ENCODE peak calls at places on chromosome 15, in five cellular contexts. X is activated effector memory CD4-positive, alpha-beta T cell treated with Interleukin-2 at 50 U/mL for 16 hours; J is stimulated activated CD4-positive, alpha-beta T cell treated with anti-CD3 and anti-CD28 coated beads, Interleukin-4, amount 100 ng/mL, for 4 hours; C is ovary; O is NCI-H524 treated with DMSO at 0.1 percent for 48 hours. M is an unnamed sample.

GRCh38 chr15:95946241-95946640 is 384.3 kb upstream of the NR2F2 start:
- DNase-seq in X (no peak), J (no peak), C (no peak), O (no peak), M (no peak)

GRCh38 chr15:32936283-32936918 is 218.6 kb downstream of the GREM1 start:
- DNase-seq in X (no peak), J (no peak), C (no peak), O (no peak), M (no peak)

GRCh38 chr15:69039516-69040225 is 25.2 kb downstream of the NOX5 start:
- DNase-seq in X (no peak), J (no peak), C (no peak), O (no peak), M (no peak)

GRCh38 chr15:80494311-80494710 is 90.1 kb downstream of the ARNT2 start:
- DNase-seq in X (no peak), J (no peak), C (no peak), O (no peak), M (no peak)

GRCh38 chr15:63027646-63028045 is 14.9 kb upstream of the TPM1 start:
- DNase-seq in X (no peak), J (no peak), C (no peak), O (no peak), M (no peak)

GRCh38 chr15:53404930-53405493 is 354.5 kb downstream of the WDR72 start:
- DNase-seq in X (no peak), J (no peak), C (no peak), O (no peak), M (no peak)

GRCh38 chr15:51751687-51752683 is 588 bp downstream of the TMOD2 start:
- DNase-seq in X (no peak), J (no peak), C (peak; percentile 45), O (no peak), M (no peak)

GRCh38 chr15:100900136-100900894 is 18.8 kb upstream of the LRRK1 start:
- DNase-seq in X (no peak), J (no peak), C (peak; percentile 42), O (no peak), M (no peak)

GRCh38 chr15:65421360-65422215 is 1.2 kb downstream of the IGDCC4 start:
- DNase-seq in X (no peak), J (peak; percentile 3), C (peak; percentile 80), O (peak; percentile 90), M (peak; percentile 59)

GRCh38 chr15:90294601-90295269 is 29.3 kb downstream of the NGRN start:
- DNase-seq in X (no peak), J (no peak), C (no peak), O (peak; percentile 19), M (no peak)

GRCh38 chr15:48965972-48966371 is 2.3 kb upstream of the SHC4 start:
- DNase-seq in X (no peak), J (no peak), C (no peak), O (no peak), M (no peak)

GRCh38 chr15:78374436-78375393 is 34.6 kb downstream of the CRABP1 start:
- DNase-seq in X (no peak), J (no peak), C (no peak), O (no peak), M (peak; percentile 69)

GRCh38 chr15:25783607-25784131 is 79.5 kb downstream of the ATP10A start:
- DNase-seq in X (peak; percentile 15), J (peak; percentile 34), C (no peak), O (no peak), M (no peak)

GRCh38 chr15:31328999-31329639 is 2.5 kb downstream of the KLF13 start:
- DNase-seq in X (no peak), J (peak; percentile 35), C (peak; percentile 58), O (no peak), M (peak; percentile 67)

GRCh38 chr15:70271422-70272088 is 173.8 kb upstream of the TLE3 start:
- DNase-seq in X (no peak), J (no peak), C (no peak), O (no peak), M (no peak)

GRCh38 chr15:31004220-31004733 is 12.8 kb upstream of the MTMR10 start:
- DNase-seq in X (no peak), J (no peak), C (no peak), O (no peak), M (no peak)

GRCh38 chr15:46855388-46855787 is 861.9 kb upstream of the SEMA6D start:
- DNase-seq in X (no peak), J (no peak), C (no peak), O (no peak), M (no peak)

GRCh38 chr15:92332125-92332899 is 61.4 kb upstream of the ST8SIA2 start:
- DNase-seq in X (no peak), J (no peak), C (no peak), O (no peak), M (no peak)

GRCh38 chr15:37771462-37771861 is 163.0 kb upstream of the TMCO5A start:
- DNase-seq in X (no peak), J (no peak), C (no peak), O (no peak), M (no peak)

GRCh38 chr15:24898715-24899278 is 56.0 kb upstream of the SNRPN start:
- DNase-seq in X (no peak), J (no peak), C (no peak), O (peak; percentile 58), M (no peak)

GRCh38 chr15:91965501-91966180 is 112.1 kb downstream of the SLCO3A1 start:
- DNase-seq in X (no peak), J (no peak), C (no peak), O (no peak), M (no peak)

GRCh38 chr15:29970402-29970695 is 112.4 kb upstream of the GOLGA8J start:
- DNase-seq in X (no peak), J (no peak), C (no peak), O (no peak), M (no peak)

GRCh38 chr15:69100821-69101220 is 59.6 kb upstream of the GLCE start:
- DNase-seq in X (no peak), J (no peak), C (no peak), O (no peak), M (no peak)